ENCODE peak calls at places on chromosomes 11 and 22, in six cellular contexts. One of them, this sample, is unnamed.

GRCh38 chr11:46200537-46201281 is 76.8 kb upstream of the CREB3L1 start:
- DNase-seq in H1: peak
- DNase-seq in GM12891: no peak
- DNase-seq in HepG2: no peak
- DNase-seq in K562: no peak
- DNase-seq in GM12878: no peak
- DNase-seq in this sample: no peak

GRCh38 chr11:24264868-24265267 is 232.0 kb upstream of the LUZP2 start:
- DNase-seq in GM12878: no peak
- DNase-seq in HepG2: no peak
- DNase-seq in H1: no peak
- DNase-seq in K562: no peak
- DNase-seq in GM12891: no peak
- DNase-seq in this sample: no peak

GRCh38 chr11:134944986-134945385 is 532.9 kb upstream of the B3GAT1 start:
- DNase-seq in GM12891: no peak
- DNase-seq in K562: no peak
- DNase-seq in HepG2: no peak
- DNase-seq in GM12878: no peak
- DNase-seq in H1: no peak
- DNase-seq in this sample: no peak

GRCh38 chr11:130313383-130314183 is 1.1 kb downstream of the ZBTB44 start:
- DNase-seq in H1: no peak
- DNase-seq in GM12891: no peak
- DNase-seq in HepG2: no peak
- DNase-seq in K562: peak
- DNase-seq in GM12878: no peak
- DNase-seq in this sample: no peak

GRCh38 chr11:62545437-62546243 is 966 bp downstream of the AHNAK start:
- DNase-seq in GM12878: no peak
- DNase-seq in GM12891: no peak
- DNase-seq in K562: peak
- DNase-seq in HepG2: peak
- DNase-seq in H1: peak
- DNase-seq in this sample: no peak

GRCh38 chr22:32680277-32680676 is 121.2 kb upstream of the TIMP3 start:
- DNase-seq in GM12878: no peak
- DNase-seq in HepG2: peak
- DNase-seq in H1: no peak
- DNase-seq in GM12891: no peak
- DNase-seq in K562: no peak
- DNase-seq in this sample: no peak

GRCh38 chr11:69107413-69107812 is 48.3 kb upstream of the SMIM38 start:
- DNase-seq in K562: no peak
- DNase-seq in GM12878: no peak
- DNase-seq in GM12891: no peak
- DNase-seq in HepG2: no peak
- DNase-seq in H1: no peak
- DNase-seq in this sample: no peak

GRCh38 chr11:25242928-25243327 is 746.1 kb downstream of the LUZP2 start:
- DNase-seq in HepG2: no peak
- DNase-seq in GM12878: no peak
- DNase-seq in GM12891: no peak
- DNase-seq in H1: no peak
- DNase-seq in K562: no peak
- DNase-seq in this sample: no peak

DNA sequence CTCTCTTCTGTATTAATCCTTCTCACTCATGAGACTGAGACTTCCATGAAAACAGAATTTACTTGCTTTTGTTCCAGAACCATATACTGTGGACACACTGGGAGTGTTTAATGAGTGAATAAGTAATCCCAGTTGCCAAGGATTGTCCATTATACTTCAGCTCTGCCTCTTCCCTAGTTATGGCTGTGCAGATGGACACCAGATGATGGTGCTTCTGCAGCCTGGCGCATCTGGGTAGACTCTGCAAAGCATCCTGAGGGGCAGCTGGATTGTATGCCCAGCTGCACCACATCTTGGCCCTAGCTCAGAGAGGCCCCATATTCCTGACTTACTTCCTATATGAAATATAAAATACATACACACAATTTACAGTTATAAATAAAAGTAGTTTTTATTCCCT is 43.5 kb downstream of the DBX1 start:
- DNase-seq in GM12878: no peak
- DNase-seq in GM12891: no peak
- DNase-seq in H1: no peak
- DNase-seq in K562: no peak
- DNase-seq in HepG2: no peak
- DNase-seq in this sample: no peak
- TF ChIP-seq POLR2AphosphoS5 in GM12878: no peak
- TF ChIP-seq POLR2AphosphoS5 in GM12891: no peak
- TF ChIP-seq POLR2AphosphoS5 in H1: no peak
- TF ChIP-seq POLR2AphosphoS5 in K562: no peak
- TF ChIP-seq POLR2AphosphoS5 in HepG2: no peak
- TF ChIP-seq POLR2AphosphoS5 in this sample: no peak

DNA sequence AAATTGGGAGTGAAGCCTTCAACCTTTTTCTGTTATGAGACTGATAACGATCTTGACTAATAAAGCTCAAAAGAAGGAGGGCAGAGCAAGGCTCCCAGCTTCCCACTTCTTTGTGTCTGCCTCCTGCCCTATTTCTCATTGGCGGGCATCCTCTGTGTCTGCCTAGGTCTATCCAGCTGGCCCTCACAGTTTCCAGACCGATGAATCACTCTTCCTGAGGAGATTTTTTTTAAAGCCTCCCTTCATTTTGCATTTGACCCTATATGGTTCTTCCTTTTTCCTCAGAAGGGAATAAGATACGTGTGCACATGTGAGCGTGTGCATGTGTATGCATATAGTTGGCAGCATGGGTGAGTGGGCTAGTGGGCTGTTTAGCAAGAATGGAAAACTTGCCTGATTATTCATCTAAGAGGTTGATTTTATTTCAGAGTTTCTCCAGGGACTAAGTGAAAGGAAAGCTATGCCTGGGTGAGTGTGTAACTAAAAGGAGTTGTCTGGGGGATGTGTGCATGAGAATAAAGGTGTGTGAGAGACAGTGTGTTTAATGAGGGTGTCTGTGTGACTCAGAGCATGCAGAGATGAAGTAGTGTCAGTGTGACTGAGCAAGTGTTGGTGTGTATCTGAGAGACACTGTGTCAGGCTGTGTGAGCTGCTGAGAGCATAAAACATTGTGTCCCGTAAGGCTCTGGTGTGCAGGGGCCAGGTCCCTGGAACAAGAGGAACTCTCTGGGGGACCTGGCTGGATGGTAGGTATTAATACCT is 12.2 kb downstream of the PHLDB1 start:
- DNase-seq in GM12891: no peak
- DNase-seq in HepG2: no peak
- DNase-seq in K562: no peak
- DNase-seq in GM12878: no peak
- DNase-seq in H1: no peak
- DNase-seq in this sample: no peak
- TF ChIP-seq POLR2A in GM12891: no peak
- TF ChIP-seq POLR2A in HepG2: no peak
- TF ChIP-seq POLR2A in K562: no peak
- TF ChIP-seq POLR2A in GM12878: no peak
- TF ChIP-seq POLR2A in H1: no peak
- TF ChIP-seq POLR2A in this sample: no peak

DNA sequence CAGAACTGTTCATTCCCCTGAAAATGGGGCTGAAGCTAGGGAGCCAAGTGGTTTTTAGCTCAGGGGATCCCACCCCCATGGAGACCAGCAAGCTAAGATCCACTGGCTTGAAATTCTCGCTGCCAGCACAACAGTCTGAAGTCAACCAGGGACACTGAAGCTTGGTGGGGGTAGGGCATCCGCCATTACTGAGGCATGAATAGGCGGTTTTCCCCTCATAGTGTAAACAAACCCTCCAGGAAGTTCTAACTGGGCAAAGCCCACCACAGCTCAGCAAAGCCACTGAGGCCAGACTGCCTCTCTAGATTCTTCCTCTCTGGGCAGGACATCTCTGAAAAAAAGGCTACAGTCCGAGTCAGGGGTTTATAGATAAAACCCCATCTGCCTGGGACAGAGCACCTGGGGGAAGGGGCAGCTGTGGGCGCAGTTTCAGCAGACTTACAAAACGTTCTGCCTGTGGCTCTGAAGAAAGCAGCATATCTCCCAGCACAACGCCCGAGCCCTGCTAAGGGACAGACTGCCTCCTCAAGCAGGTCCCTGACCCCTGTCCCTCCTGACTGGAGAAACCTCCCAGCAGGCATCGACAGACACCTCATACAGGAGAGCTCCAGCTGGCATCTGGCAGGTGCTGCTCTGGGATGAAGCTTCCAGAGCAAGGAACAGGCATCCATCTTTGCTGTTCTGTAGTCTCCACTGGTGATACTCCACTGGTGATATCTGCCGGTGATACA is 32.7 kb downstream of the GAB4 start:
- DNase-seq in K562: no peak
- DNase-seq in H1: no peak
- DNase-seq in HepG2: no peak
- DNase-seq in GM12878: no peak
- DNase-seq in GM12891: no peak
- DNase-seq in this sample: no peak
- TF ChIP-seq TAF1 in K562: no peak
- TF ChIP-seq TAF1 in H1: no peak
- TF ChIP-seq TAF1 in HepG2: no peak
- TF ChIP-seq TAF1 in GM12878: no peak
- TF ChIP-seq TAF1 in GM12891: no peak
- TF ChIP-seq TAF1 in this sample: no peak

GRCh38 chr11:102268985-102269470 is 48.3 kb upstream of the BIRC3 start:
- DNase-seq in GM12878: no peak
- DNase-seq in HepG2: no peak
- DNase-seq in H1: no peak
- DNase-seq in GM12891: no peak
- DNase-seq in K562: no peak
- DNase-seq in this sample: no peak

GRCh38 chr11:102266111-102266510 is 51.2 kb upstream of the BIRC3 start:
- DNase-seq in GM12891: no peak
- DNase-seq in HepG2: no peak
- DNase-seq in H1: no peak
- DNase-seq in GM12878: no peak
- DNase-seq in K562: no peak
- DNase-seq in this sample: no peak

GRCh38 chr11:102269927-102270326 is 47.4 kb upstream of the BIRC3 start:
- DNase-seq in HepG2: no peak
- DNase-seq in GM12878: no peak
- DNase-seq in K562: no peak
- DNase-seq in GM12891: no peak
- DNase-seq in H1: no peak
- DNase-seq in this sample: no peak

GRCh38 chr11:102268083-102268984 is 49.0 kb upstream of the BIRC3 start:
- DNase-seq in HepG2: peak
- DNase-seq in GM12891: peak
- DNase-seq in GM12878: peak
- DNase-seq in K562: peak
- DNase-seq in H1: peak
- DNase-seq in this sample: peak

GRCh38 chr11:102267602-102268001 is 49.7 kb upstream of the BIRC3 start:
- DNase-seq in H1: no peak
- DNase-seq in HepG2: no peak
- DNase-seq in GM12891: no peak
- DNase-seq in K562: peak
- DNase-seq in GM12878: no peak
- DNase-seq in this sample: no peak
- TF ChIP-seq POLR2AphosphoS5 in H1: no peak
- TF ChIP-seq POLR2AphosphoS5 in HepG2: no peak
- TF ChIP-seq POLR2AphosphoS5 in GM12891: no peak
- TF ChIP-seq POLR2AphosphoS5 in K562: no peak
- TF ChIP-seq POLR2AphosphoS5 in GM12878: no peak
- TF ChIP-seq POLR2AphosphoS5 in this sample: no peak

GRCh38 chr22:41933411-41934177 is 7.0 kb upstream of the TNFRSF13C start:
- DNase-seq in GM12891: no peak
- DNase-seq in GM12878: no peak
- DNase-seq in HepG2: no peak
- DNase-seq in K562: no peak
- DNase-seq in H1: no peak
- DNase-seq in this sample: no peak
- TF ChIP-seq POLR2A in GM12891: no peak
- TF ChIP-seq POLR2A in GM12878: peak
- TF ChIP-seq POLR2A in HepG2: no peak
- TF ChIP-seq POLR2A in K562: no peak
- TF ChIP-seq POLR2A in H1: no peak
- TF ChIP-seq POLR2A in this sample: no peak

GRCh38 chr11:112304914-112305313 is 44.3 kb upstream of the PLET1 start:
- DNase-seq in H1: no peak
- DNase-seq in GM12891: no peak
- DNase-seq in GM12878: no peak
- DNase-seq in K562: no peak
- DNase-seq in HepG2: no peak
- DNase-seq in this sample: no peak

GRCh38 chr11:112297248-112297866 is 36.7 kb upstream of the PLET1 start:
- DNase-seq in K562: no peak
- DNase-seq in GM12891: no peak
- DNase-seq in HepG2: no peak
- DNase-seq in H1: no peak
- DNase-seq in GM12878: no peak
- DNase-seq in this sample: no peak

GRCh38 chr11:112300094-112300786 is 39.6 kb upstream of the PLET1 start:
- DNase-seq in K562: no peak
- DNase-seq in GM12891: no peak
- DNase-seq in H1: no peak
- DNase-seq in GM12878: no peak
- DNase-seq in HepG2: no peak
- DNase-seq in this sample: no peak

GRCh38 chr11:112298535-112298934 is 37.9 kb upstream of the PLET1 start:
- DNase-seq in HepG2: no peak
- DNase-seq in K562: no peak
- DNase-seq in GM12878: no peak
- DNase-seq in H1: no peak
- DNase-seq in GM12891: no peak
- DNase-seq in this sample: no peak

GRCh38 chr11:112302226-112302868 is 41.7 kb upstream of the PLET1 start:
- DNase-seq in HepG2: no peak
- DNase-seq in GM12878: no peak
- DNase-seq in GM12891: no peak
- DNase-seq in K562: no peak
- DNase-seq in H1: no peak
- DNase-seq in this sample: no peak
- TF ChIP-seq TAF1 in HepG2: no peak
- TF ChIP-seq TAF1 in GM12878: no peak
- TF ChIP-seq TAF1 in GM12891: no peak
- TF ChIP-seq TAF1 in K562: no peak
- TF ChIP-seq TAF1 in H1: no peak
- TF ChIP-seq TAF1 in this sample: no peak

GRCh38 chr11:11842426-11843008 is 745 bp downstream of the USP47 start:
- DNase-seq in K562: peak
- DNase-seq in GM12878: peak
- DNase-seq in GM12891: peak
- DNase-seq in H1: no peak
- DNase-seq in HepG2: peak
- DNase-seq in this sample: no peak
- TF ChIP-seq POLR2AphosphoS5 in K562: peak
- TF ChIP-seq POLR2AphosphoS5 in GM12878: peak
- TF ChIP-seq POLR2AphosphoS5 in GM12891: peak
- TF ChIP-seq POLR2AphosphoS5 in H1: no peak
- TF ChIP-seq POLR2AphosphoS5 in HepG2: peak
- TF ChIP-seq POLR2AphosphoS5 in this sample: no peak